ENCODE peak calls at places on chromosome 3, in five cellular contexts. S is mesenchymal stem cell, G is IMR-90, K is H9, M is H1. I is an unnamed sample. For H3K4me1, the result is how much of the 10 kb centered on the place peaks cover.

GRCh38 chr3:146491303-146491702 is 21.9 kb upstream of the PLSCR2 start:
- DNase-seq in S (peak), G (peak), K (no peak), M (no peak), I (no peak)

GRCh38 chr3:25542571-25543039 is 114.5 kb downstream of the RARB start:
- DNase-seq in S (no peak), G (no peak), K (no peak), M (no peak), I (no peak)

GRCh38 chr3:172622916-172623700 is 87.8 kb downstream of the NCEH1 start:
- DNase-seq in S (peak), G (peak), K (no peak), M (no peak), I (no peak)

GRCh38 chr3:42752441-42752840 is 20.6 kb downstream of the CCDC13 start:
- DNase-seq in S (no peak), G (no peak), K (peak), M (peak), I (no peak)

GRCh38 chr3:149657458-149657795 is 398 bp downstream of the WWTR1 start:
- DNase-seq in S (peak), G (peak), K (no peak), M (no peak), I (peak)

GRCh38 chr3:161101609-161102008 is 3.5 kb downstream of the B3GALNT1 start:
- DNase-seq in S (no peak), G (no peak), K (no peak), M (no peak), I (no peak)

GRCh38 chr3:115381573-115381912 is 234.5 kb upstream of the ZBTB20 start:
- DNase-seq in S (no peak), G (no peak), K (no peak), M (no peak), I (no peak)

GRCh38 chr3:197752107-197752506 is 2.4 kb downstream of the FYTTD1 start:
- DNase-seq in S (peak), G (no peak), K (no peak), M (no peak), I (no peak)

GRCh38 chr3:139941580-139941979 is 6.6 kb downstream of the CLSTN2 start:
- DNase-seq in S (no peak), G (no peak), K (no peak), M (no peak), I (no peak)

DNA sequence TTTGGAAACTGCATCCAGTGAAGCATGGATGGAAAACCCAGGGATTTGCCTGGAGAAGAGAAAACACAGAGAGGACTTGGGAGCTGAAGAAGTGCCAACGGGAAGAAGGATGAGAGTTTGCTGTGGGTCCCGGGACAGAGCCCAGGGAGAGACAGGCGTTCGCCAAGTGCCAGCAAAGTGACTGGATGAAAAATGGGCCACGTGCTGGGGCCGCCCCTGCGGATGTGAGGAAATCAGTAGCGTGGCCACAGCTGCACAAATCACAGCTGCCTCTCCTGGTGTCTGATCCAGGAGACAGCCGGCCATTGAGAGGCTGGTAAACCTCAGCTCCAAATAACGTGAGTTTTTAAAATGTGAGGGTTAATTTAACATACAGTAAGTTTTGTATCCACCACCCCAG is 70.4 kb downstream of the HES1 start:
- DNase-seq in S (no peak), G (peak), K (no peak), M (no peak), I (no peak)
- H3K18ac ChIP-seq in S (no peak), G (no peak), K (no peak), M (peak), I (peak)

DNA sequence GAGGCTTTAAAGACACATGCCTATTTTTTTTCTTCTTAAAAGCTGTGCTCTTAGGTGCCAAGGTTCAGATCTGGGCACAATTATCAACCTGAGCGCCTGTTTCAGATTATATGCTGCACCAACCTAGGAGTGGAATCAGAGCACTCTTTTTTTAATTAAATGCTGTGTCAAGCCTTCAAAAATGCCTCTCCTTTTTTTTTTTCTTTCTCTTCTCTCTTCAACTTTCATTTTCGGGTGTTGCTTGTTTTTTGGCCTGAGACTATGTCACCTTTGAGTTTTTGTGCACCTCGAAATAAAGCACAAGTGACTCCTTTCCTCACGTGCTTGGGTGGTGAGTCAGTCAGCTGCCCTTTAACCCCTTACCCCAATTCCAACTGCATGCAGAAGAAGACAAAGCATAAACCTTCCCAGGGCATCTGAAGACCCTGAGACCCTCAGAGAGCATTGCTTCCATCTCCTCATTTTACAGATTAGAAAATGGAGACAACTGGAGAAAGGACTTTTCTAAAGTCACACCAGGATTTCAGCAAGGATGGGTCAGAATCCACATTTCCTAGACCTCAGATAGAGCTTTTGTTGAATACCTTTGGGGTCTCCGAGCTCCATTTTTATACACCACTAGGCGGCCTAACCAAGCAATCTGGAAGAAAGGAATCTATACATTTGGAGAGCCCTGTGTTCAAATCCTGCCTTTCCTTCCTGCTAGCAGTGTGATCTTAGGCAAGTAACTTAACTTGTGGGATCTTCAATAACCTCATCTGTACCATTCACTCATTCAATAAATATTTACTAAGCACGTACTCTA is 631 bp upstream of the PRICKLE2 start:
- DNase-seq in S (peak), G (peak), K (no peak), M (no peak), I (peak)
- H3K4me1 ChIP-seq in S (under half), G (under half), K (under half), M (under half), I (under half)

GRCh38 chr3:111593666-111594065 is 1.5 kb downstream of the ZBED2 start:
- DNase-seq in S (no peak), G (no peak), K (no peak), M (no peak), I (no peak)
- H3K18ac ChIP-seq in S (peak), G (peak), K (no peak), M (no peak), I (no peak)

GRCh38 chr3:16510620-16511319 is 2.7 kb downstream of the RFTN1 start:
- DNase-seq in S (no peak), G (no peak), K (no peak), M (no peak), I (no peak)
- H3K4me1 ChIP-seq in S (under half), G (under half), K (under half), M (under half), I (under half)

GRCh38 chr3:119257654-119258410 is 17.2 kb upstream of the B4GALT4 start:
- DNase-seq in S (peak), G (peak), K (no peak), M (no peak), I (no peak)

GRCh38 chr3:119259821-119260220 is 19.1 kb upstream of the B4GALT4 start:
- DNase-seq in S (no peak), G (no peak), K (no peak), M (no peak), I (no peak)

GRCh38 chr3:119258915-119259314 is 18.2 kb upstream of the B4GALT4 start:
- DNase-seq in S (no peak), G (no peak), K (no peak), M (no peak), I (no peak)

GRCh38 chr3:119255214-119255613 is 14.5 kb upstream of the B4GALT4 start:
- DNase-seq in S (no peak), G (no peak), K (no peak), M (no peak), I (no peak)

GRCh38 chr3:119257111-119257510 is 16.4 kb upstream of the B4GALT4 start:
- DNase-seq in S (no peak), G (no peak), K (no peak), M (no peak), I (no peak)
- H3K18ac ChIP-seq in S (no peak), G (no peak), K (no peak), M (peak), I (no peak)

GRCh38 chr3:71512544-71512943 is 71.0 kb downstream of the FOXP1 start:
- DNase-seq in S (no peak), G (no peak), K (no peak), M (no peak), I (no peak)

GRCh38 chr3:71511037-71511436 is 72.5 kb downstream of the FOXP1 start:
- DNase-seq in S (peak), G (peak), K (no peak), M (no peak), I (peak)

GRCh38 chr3:71511446-71511845 is 72.1 kb downstream of the FOXP1 start:
- DNase-seq in S (no peak), G (no peak), K (no peak), M (no peak), I (no peak)

GRCh38 chr3:71513081-71513480 is 70.4 kb downstream of the FOXP1 start:
- DNase-seq in S (no peak), G (no peak), K (no peak), M (no peak), I (no peak)

DNA sequence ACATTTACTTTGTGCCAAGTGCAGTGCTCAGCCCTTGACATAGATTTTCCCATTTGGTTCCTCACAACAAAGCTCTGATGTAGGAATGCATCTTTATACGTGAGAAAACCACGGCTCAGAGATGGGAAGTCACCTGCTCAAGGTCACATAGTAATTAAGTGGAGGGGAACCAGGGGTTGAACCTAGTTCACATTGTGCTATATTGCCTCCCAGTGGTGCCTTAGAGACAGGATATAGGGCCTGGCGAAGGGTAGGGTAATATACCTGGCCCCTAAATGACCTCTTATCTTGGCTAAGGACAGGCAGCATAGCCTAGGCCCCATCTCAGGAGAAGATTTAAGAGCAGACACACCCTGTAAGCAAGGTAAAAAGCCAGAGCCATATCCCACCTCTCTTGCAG is 71.5 kb downstream of the FOXP1 start:
- DNase-seq in S (no peak), G (no peak), K (peak), M (no peak), I (peak)
- H3K4me1 ChIP-seq in S (under half), G (under half), K (under half), M (under half), I (under half)

GRCh38 chr3:127475364-127475763 is 115.2 kb downstream of the TPRA1 start:
- DNase-seq in S (no peak), G (no peak), K (no peak), M (no peak), I (no peak)

GRCh38 chr3:127477396-127477795 is 113.1 kb downstream of the TPRA1 start:
- DNase-seq in S (no peak), G (no peak), K (no peak), M (no peak), I (no peak)

GRCh38 chr3:127476936-127477335 is 113.6 kb downstream of the TPRA1 start:
- DNase-seq in S (no peak), G (no peak), K (no peak), M (no peak), I (no peak)

GRCh38 chr3:127473244-127474024 is 117.1 kb downstream of the TPRA1 start:
- DNase-seq in S (no peak), G (no peak), K (peak), M (peak), I (peak)

GRCh38 chr3:127475975-127476374 is 114.6 kb downstream of the TPRA1 start:
- DNase-seq in S (peak), G (no peak), K (no peak), M (no peak), I (no peak)
- H3K18ac ChIP-seq in S (no peak), G (no peak), K (no peak), M (no peak), I (no peak)

DNA sequence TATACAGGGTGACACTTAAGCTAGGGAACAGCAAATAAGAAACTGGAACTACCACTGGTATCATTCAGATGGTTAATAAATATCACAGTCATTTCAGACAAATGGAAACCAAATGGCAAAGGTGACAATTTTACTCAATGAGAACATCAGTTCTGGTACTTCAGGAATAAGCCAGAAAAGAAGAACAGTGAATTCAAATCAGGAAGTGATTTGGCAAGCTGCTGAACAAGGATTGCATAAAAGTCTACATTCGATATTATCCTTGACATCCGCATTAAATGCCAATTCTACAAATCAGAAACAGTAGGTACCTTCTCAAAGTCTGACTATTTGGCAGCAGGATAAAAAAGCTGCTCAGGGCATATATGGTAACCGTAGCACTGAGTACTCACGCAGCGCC is 23.5 kb upstream of the STIMATE start:
- DNase-seq in S (no peak), G (no peak), K (no peak), M (no peak), I (no peak)
- H3K4me1 ChIP-seq in S (under half), G (under half), K (under half), M (under half), I (under half)

GRCh38 chr3:127377801-127378442 is 90.1 kb upstream of the PRR20G start:
- DNase-seq in S (no peak), G (no peak), K (no peak), M (no peak), I (no peak)
- H3K18ac ChIP-seq in S (no peak), G (no peak), K (no peak), M (no peak), I (no peak)

I was measured in mesendoderm.